ENCODE peak calls at places on chromosomes 2 and 18, in ten cellular contexts. O, N, A, L, S, V, I, Z, R and W are unnamed samples.

GRCh38 chr2:231049286-231050017 is 7.2 kb upstream of the PSMD1 start:
- DNase-seq in O (no peak), N (no peak), A (no peak), L (no peak), S (no peak), V (no peak), I (no peak), Z (no peak), R (no peak), W (no peak)

GRCh38 chr18:2898131-2898640 is 51.4 kb downstream of the EMILIN2 start:
- DNase-seq in O (peak), N (no peak), A (peak), L (peak), S (no peak), V (no peak), I (peak), Z (no peak), R (no peak), W (no peak)

GRCh38 chr2:120992791-120993555 is 257.3 kb downstream of the GLI2 start:
- DNase-seq in O (no peak), N (no peak), A (no peak), L (no peak), S (no peak), V (no peak), I (no peak), Z (no peak), R (no peak), W (no peak)

GRCh38 chr2:173028671-173029070 is 47.0 kb upstream of the MAP3K20 start:
- DNase-seq in O (no peak), N (no peak), A (no peak), L (no peak), S (no peak), V (no peak), I (peak), Z (no peak), R (no peak), W (no peak)

GRCh38 chr2:96824079-96824870 is 8.2 kb downstream of the CNNM3 start:
- DNase-seq in O (no peak), N (no peak), A (no peak), L (peak), S (no peak), V (no peak), I (peak), Z (no peak), R (no peak), W (no peak)

GRCh38 chr2:98480598-98480997 is 35.9 kb downstream of the INPP4A start:
- DNase-seq in O (no peak), N (no peak), A (no peak), L (no peak), S (no peak), V (no peak), I (no peak), Z (no peak), R (no peak), W (no peak)

GRCh38 chr2:65834657-65835056 is 402.3 kb upstream of the SPRED2 start:
- DNase-seq in O (no peak), N (no peak), A (no peak), L (no peak), S (no peak), V (no peak), I (no peak), Z (no peak), R (no peak), W (no peak)

GRCh38 chr2:196607073-196607472 is 32.4 kb upstream of the CCDC150 start:
- DNase-seq in O (no peak), N (no peak), A (peak), L (peak), S (no peak), V (no peak), I (peak), Z (no peak), R (no peak), W (no peak)

GRCh38 chr2:239310401-239311061 is 90.3 kb downstream of the HDAC4 start:
- DNase-seq in O (no peak), N (no peak), A (no peak), L (no peak), S (peak), V (no peak), I (no peak), Z (no peak), R (peak), W (no peak)

GRCh38 chr18:71239111-71239624 is 950.3 kb downstream of the SOCS6 start:
- DNase-seq in O (no peak), N (no peak), A (no peak), L (no peak), S (no peak), V (no peak), I (no peak), Z (no peak), R (no peak), W (no peak)

GRCh38 chr2:27906074-27906473 is 15.5 kb downstream of the BABAM2 start:
- DNase-seq in O (no peak), N (no peak), A (no peak), L (no peak), S (no peak), V (no peak), I (no peak), Z (no peak), R (no peak), W (no peak)

GRCh38 chr2:112831380-112831930 is 5.1 kb downstream of the IL1B start:
- DNase-seq in O (no peak), N (no peak), A (no peak), L (no peak), S (no peak), V (no peak), I (no peak), Z (no peak), R (no peak), W (no peak)

GRCh38 chr2:200454839-200455801 is 54.7 kb downstream of the KCTD18 start:
- DNase-seq in O (no peak), N (no peak), A (peak), L (peak), S (no peak), V (no peak), I (peak), Z (no peak), R (no peak), W (no peak)

GRCh38 chr2:201057089-201057499 is 14.4 kb downstream of the HYCC2 start:
- DNase-seq in O (no peak), N (no peak), A (no peak), L (no peak), S (no peak), V (no peak), I (peak), Z (no peak), R (no peak), W (no peak)

GRCh38 chr2:118224144-118224887 is 136.0 kb downstream of the INSIG2 start:
- DNase-seq in O (peak), N (no peak), A (no peak), L (peak), S (no peak), V (no peak), I (no peak), Z (no peak), R (peak), W (peak)

GRCh38 chr2:55519908-55520885 is 679 bp downstream of the CFAP36 start:
- DNase-seq in O (peak), N (peak), A (peak), L (peak), S (peak), V (peak), I (peak), Z (no peak), R (no peak), W (peak)

GRCh38 chr2:174048238-174048637 is 83.1 kb upstream of the SP3 start:
- DNase-seq in O (no peak), N (no peak), A (no peak), L (no peak), S (no peak), V (no peak), I (no peak), Z (no peak), R (no peak), W (no peak)

GRCh38 chr2:121492409-121492808 is 38.3 kb upstream of the RNU4ATAC start:
- DNase-seq in O (no peak), N (no peak), A (no peak), L (no peak), S (no peak), V (no peak), I (no peak), Z (no peak), R (no peak), W (no peak)

GRCh38 chr2:233165543-233165894 is 86.0 kb upstream of the ATG16L1 start:
- DNase-seq in O (no peak), N (no peak), A (no peak), L (no peak), S (no peak), V (no peak), I (no peak), Z (no peak), R (no peak), W (no peak)
- H3K27ac ChIP-seq in O (no peak), N (no peak), A (peak), L (no peak), S (no peak), V (no peak), I (no peak), Z (no peak), R (no peak), W (no peak)

GRCh38 chr2:9285921-9286320 is 79.3 kb downstream of the ASAP2 start:
- DNase-seq in O (no peak), N (no peak), A (no peak), L (no peak), S (no peak), V (no peak), I (no peak), Z (no peak), R (no peak), W (no peak)
- H3K27ac ChIP-seq in O (no peak), N (no peak), A (no peak), L (no peak), S (no peak), V (no peak), I (peak), Z (no peak), R (no peak), W (no peak)

DNA sequence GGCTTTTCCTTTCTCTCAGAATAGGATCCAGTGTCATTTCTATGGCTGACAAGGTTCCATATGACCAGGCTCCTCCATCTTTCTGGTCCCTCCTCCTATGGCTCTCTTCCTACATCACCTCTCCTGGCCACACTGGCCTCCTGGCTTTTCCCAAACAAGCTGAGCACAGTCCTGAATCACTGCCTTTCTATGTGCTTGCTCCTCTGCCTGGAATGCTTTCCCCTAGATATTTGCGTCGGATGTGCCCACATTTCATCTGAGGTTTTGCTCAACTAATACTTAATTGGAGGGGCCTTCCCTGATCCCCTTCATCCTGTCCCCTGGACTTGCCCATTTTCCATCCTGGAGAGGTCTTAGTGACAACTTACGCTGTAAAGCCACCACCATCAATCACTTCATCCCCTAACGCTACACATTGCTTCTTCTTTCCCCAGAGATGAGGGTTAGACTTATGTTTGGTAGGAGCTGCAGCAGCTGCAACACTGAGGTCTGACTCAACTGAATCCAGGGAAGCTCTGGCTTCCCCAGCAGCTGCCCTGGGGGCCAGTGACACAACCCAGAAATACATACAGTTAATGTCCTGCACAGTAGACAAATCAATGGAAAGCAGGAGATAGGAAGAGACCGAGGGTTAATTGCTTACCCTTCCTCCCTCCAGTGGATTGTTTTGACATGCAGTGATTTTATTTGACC is 42.9 kb downstream of the QPCT start:
- DNase-seq in O (no peak), N (no peak), A (no peak), L (peak), S (no peak), V (no peak), I (peak), Z (no peak), R (no peak), W (no peak)
- H3K27ac ChIP-seq in O (no peak), N (no peak), A (no peak), L (peak), S (no peak), V (no peak), I (peak), Z (no peak), R (no peak), W (no peak)

GRCh38 chr2:133747965-133748700 is 179.9 kb upstream of the NCKAP5 start:
- DNase-seq in O (no peak), N (no peak), A (no peak), L (peak), S (no peak), V (no peak), I (peak), Z (no peak), R (no peak), W (no peak)
- H3K27ac ChIP-seq in O (no peak), N (no peak), A (no peak), L (no peak), S (no peak), V (no peak), I (peak), Z (no peak), R (no peak), W (no peak)

GRCh38 chr2:128504242-128505149 is 185.8 kb upstream of the HS6ST1 start:
- DNase-seq in O (peak), N (no peak), A (no peak), L (no peak), S (no peak), V (no peak), I (no peak), Z (no peak), R (peak), W (no peak)
- H3K27ac ChIP-seq in O (no peak), N (no peak), A (no peak), L (no peak), S (no peak), V (no peak), I (no peak), Z (no peak), R (no peak), W (no peak)

GRCh38 chr2:10374362-10374943 is 71.7 kb downstream of the HPCAL1 start:
- DNase-seq in O (no peak), N (no peak), A (no peak), L (no peak), S (no peak), V (no peak), I (no peak), Z (no peak), R (peak), W (no peak)

GRCh38 chr2:10373931-10374330 is 71.2 kb downstream of the HPCAL1 start:
- DNase-seq in O (no peak), N (no peak), A (no peak), L (no peak), S (no peak), V (no peak), I (no peak), Z (no peak), R (no peak), W (no peak)

GRCh38 chr2:10377747-10378085 is 70.4 kb downstream of the ODC1 start:
- DNase-seq in O (no peak), N (no peak), A (no peak), L (no peak), S (no peak), V (no peak), I (no peak), Z (no peak), R (no peak), W (no peak)

GRCh38 chr2:10377052-10377746 is 70.9 kb downstream of the ODC1 start:
- DNase-seq in O (no peak), N (no peak), A (no peak), L (no peak), S (no peak), V (no peak), I (no peak), Z (no peak), R (no peak), W (no peak)

DNA sequence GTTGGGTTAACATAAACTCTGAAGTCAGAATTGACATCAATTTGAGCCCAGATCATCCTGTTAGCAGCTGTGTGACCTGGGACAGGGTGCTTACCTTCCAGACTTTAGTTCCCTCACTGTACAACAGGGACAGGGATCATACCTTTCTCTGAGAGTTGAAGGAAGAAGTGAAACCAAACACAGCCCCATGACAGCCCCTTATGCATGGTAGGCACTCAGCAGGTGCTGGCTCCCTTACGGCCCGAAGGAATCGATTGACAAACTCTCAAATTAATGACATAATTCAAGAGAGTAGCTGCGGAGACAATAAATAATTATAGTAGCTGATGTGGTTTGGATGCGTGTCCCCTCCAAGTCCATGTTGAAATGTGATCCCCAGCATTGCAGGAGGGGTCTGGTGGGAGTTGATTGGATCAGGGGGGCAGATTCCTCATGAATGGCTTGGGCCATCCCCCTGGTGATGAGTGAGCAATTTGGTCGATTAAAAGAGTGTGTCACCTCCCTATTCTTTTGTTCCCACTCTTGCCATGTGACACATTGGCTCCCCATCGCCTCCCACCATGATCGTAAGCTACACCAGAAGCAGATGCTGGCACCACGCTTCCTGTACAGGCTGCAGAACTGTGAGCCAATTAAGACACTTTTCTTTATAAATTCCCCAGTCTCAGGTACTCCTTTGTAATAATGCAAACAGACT is 72.4 kb downstream of the ODC1 start:
- DNase-seq in O (peak), N (no peak), A (no peak), L (no peak), S (no peak), V (no peak), I (no peak), Z (no peak), R (no peak), W (no peak)
- H3K27ac ChIP-seq in O (peak), N (no peak), A (no peak), L (no peak), S (no peak), V (no peak), I (no peak), Z (no peak), R (no peak), W (no peak)

GRCh38 chr2:72985136-72985535 is 67.8 kb downstream of the EMX1 start:
- DNase-seq in O (no peak), N (no peak), A (no peak), L (no peak), S (no peak), V (no peak), I (no peak), Z (peak), R (no peak), W (no peak)
- H3K27ac ChIP-seq in O (no peak), N (no peak), A (no peak), L (no peak), S (no peak), V (no peak), I (no peak), Z (no peak), R (no peak), W (no peak)